ENCODE peak calls at places on chromosomes 11 and 22, in nine cellular contexts. One of them, this sample, is unnamed.
A peak's percentile ranks its signal among the peaks of the same experiment; 100 is the strongest.

GRCh38 chr11:79060534-79060933 is 380.3 kb downstream of the TENM4 start:
- DNase-seq in left kidney: no peak
- DNase-seq in retinal pigment epithelial cell: no peak
- DNase-seq in GM12892: no peak
- DNase-seq in amniotic epithelial cell: no peak
- DNase-seq in activated CD4-positive, CD25-positive, alpha-beta regulatory T cell treated with anti-CD3 and anti-CD28 coated beads, Interleukin-2, amount 50 U/mL, for 16 hours: no peak
- DNase-seq in germinal center: no peak
- DNase-seq in ACHN: no peak
- DNase-seq in H7: no peak
- DNase-seq in this sample: no peak

GRCh38 chr11:69121621-69122336 is 34.0 kb upstream of the SMIM38 start:
- DNase-seq in GM12892: no peak
- DNase-seq in retinal pigment epithelial cell: no peak
- DNase-seq in H7: peak; percentile 67
- DNase-seq in amniotic epithelial cell: no peak
- DNase-seq in left kidney: no peak
- DNase-seq in activated CD4-positive, CD25-positive, alpha-beta regulatory T cell treated with anti-CD3 and anti-CD28 coated beads, Interleukin-2, amount 50 U/mL, for 16 hours: no peak
- DNase-seq in germinal center: no peak
- DNase-seq in ACHN: no peak
- DNase-seq in this sample: no peak

GRCh38 chr11:119206512-119207299 is 567 bp downstream of the CBL start:
- DNase-seq in ACHN: peak; percentile 16
- DNase-seq in H7: peak; percentile 90
- DNase-seq in GM12892: peak; percentile 60
- DNase-seq in activated CD4-positive, CD25-positive, alpha-beta regulatory T cell treated with anti-CD3 and anti-CD28 coated beads, Interleukin-2, amount 50 U/mL, for 16 hours: peak; percentile 21
- DNase-seq in left kidney: peak; percentile 85
- DNase-seq in retinal pigment epithelial cell: no peak
- DNase-seq in amniotic epithelial cell: peak; percentile 11
- DNase-seq in germinal center: peak; percentile 64
- DNase-seq in this sample: no peak

GRCh38 chr22:49432211-49432905 is 395.3 kb downstream of the BRD1 start:
- DNase-seq in left kidney: no peak
- DNase-seq in amniotic epithelial cell: no peak
- DNase-seq in activated CD4-positive, CD25-positive, alpha-beta regulatory T cell treated with anti-CD3 and anti-CD28 coated beads, Interleukin-2, amount 50 U/mL, for 16 hours: no peak
- DNase-seq in ACHN: no peak
- DNase-seq in H7: no peak
- DNase-seq in GM12892: no peak
- DNase-seq in germinal center: no peak
- DNase-seq in retinal pigment epithelial cell: no peak
- DNase-seq in this sample: no peak

GRCh38 chr11:103676413-103676812 is 360.0 kb upstream of the DDI1 start:
- DNase-seq in activated CD4-positive, CD25-positive, alpha-beta regulatory T cell treated with anti-CD3 and anti-CD28 coated beads, Interleukin-2, amount 50 U/mL, for 16 hours: no peak
- DNase-seq in H7: no peak
- DNase-seq in ACHN: no peak
- DNase-seq in retinal pigment epithelial cell: no peak
- DNase-seq in amniotic epithelial cell: peak; percentile 45
- DNase-seq in GM12892: no peak
- DNase-seq in left kidney: no peak
- DNase-seq in germinal center: no peak
- DNase-seq in this sample: no peak

GRCh38 chr11:106670069-106670468 is 348.2 kb downstream of the GUCY1A2 start:
- DNase-seq in ACHN: no peak
- DNase-seq in left kidney: no peak
- DNase-seq in retinal pigment epithelial cell: peak; percentile 8
- DNase-seq in activated CD4-positive, CD25-positive, alpha-beta regulatory T cell treated with anti-CD3 and anti-CD28 coated beads, Interleukin-2, amount 50 U/mL, for 16 hours: no peak
- DNase-seq in H7: no peak
- DNase-seq in GM12892: no peak
- DNase-seq in germinal center: no peak
- DNase-seq in amniotic epithelial cell: no peak
- DNase-seq in this sample: no peak

GRCh38 chr22:49189871-49190270 is 637.8 kb downstream of the BRD1 start:
- DNase-seq in retinal pigment epithelial cell: no peak
- DNase-seq in H7: no peak
- DNase-seq in amniotic epithelial cell: no peak
- DNase-seq in ACHN: no peak
- DNase-seq in activated CD4-positive, CD25-positive, alpha-beta regulatory T cell treated with anti-CD3 and anti-CD28 coated beads, Interleukin-2, amount 50 U/mL, for 16 hours: no peak
- DNase-seq in germinal center: no peak
- DNase-seq in left kidney: no peak
- DNase-seq in GM12892: no peak
- DNase-seq in this sample: no peak

GRCh38 chr11:13028322-13028721 is 19.2 kb downstream of the RASSF10 start:
- DNase-seq in activated CD4-positive, CD25-positive, alpha-beta regulatory T cell treated with anti-CD3 and anti-CD28 coated beads, Interleukin-2, amount 50 U/mL, for 16 hours: no peak
- DNase-seq in GM12892: no peak
- DNase-seq in ACHN: no peak
- DNase-seq in retinal pigment epithelial cell: no peak
- DNase-seq in H7: no peak
- DNase-seq in left kidney: no peak
- DNase-seq in germinal center: no peak
- DNase-seq in amniotic epithelial cell: no peak
- DNase-seq in this sample: no peak

GRCh38 chr11:46127150-46127638 is 5.9 kb upstream of the PHF21A start:
- DNase-seq in left kidney: peak; percentile 36
- DNase-seq in amniotic epithelial cell: peak; percentile 73
- DNase-seq in ACHN: peak; percentile 54
- DNase-seq in germinal center: peak; percentile 40
- DNase-seq in GM12892: no peak
- DNase-seq in activated CD4-positive, CD25-positive, alpha-beta regulatory T cell treated with anti-CD3 and anti-CD28 coated beads, Interleukin-2, amount 50 U/mL, for 16 hours: no peak
- DNase-seq in H7: no peak
- DNase-seq in retinal pigment epithelial cell: no peak
- DNase-seq in this sample: peak; percentile 50

GRCh38 chr22:30408388-30409101 is 11.7 kb downstream of the SEC14L2 start:
- DNase-seq in left kidney: no peak
- DNase-seq in germinal center: no peak
- DNase-seq in amniotic epithelial cell: no peak
- DNase-seq in GM12892: no peak
- DNase-seq in activated CD4-positive, CD25-positive, alpha-beta regulatory T cell treated with anti-CD3 and anti-CD28 coated beads, Interleukin-2, amount 50 U/mL, for 16 hours: no peak
- DNase-seq in retinal pigment epithelial cell: no peak
- DNase-seq in H7: no peak
- DNase-seq in ACHN: peak; percentile 41
- DNase-seq in this sample: no peak

GRCh38 chr22:19143967-19144400 is 467 bp downstream of the ESS2 start:
- DNase-seq in retinal pigment epithelial cell: no peak
- DNase-seq in ACHN: no peak
- DNase-seq in GM12892: no peak
- DNase-seq in H7: no peak
- DNase-seq in activated CD4-positive, CD25-positive, alpha-beta regulatory T cell treated with anti-CD3 and anti-CD28 coated beads, Interleukin-2, amount 50 U/mL, for 16 hours: no peak
- DNase-seq in germinal center: peak; percentile 40
- DNase-seq in left kidney: no peak
- DNase-seq in amniotic epithelial cell: no peak
- DNase-seq in this sample: no peak